ENCODE peak calls at places on chromosomes 5 and 9, in seven cellular contexts. E is CD4-positive, CD25-positive, alpha-beta regulatory T cell; N is non-pigmented ciliary epithelial cell; Y is activated T-helper 1 cell treated with Interleukin-2 at 50 U/mL for 16 hours; H is AG09309; P is heart left ventricle; A is ELF-1. K is an unnamed sample.

GRCh38 chr9:94922691-94923107 is 196.2 kb downstream of the AOPEP start:
- DNase-seq in Y (no peak), E (no peak), H (no peak), N (no peak), P (peak), A (no peak), K (no peak)

GRCh38 chr9:6907772-6908381 is 150.1 kb downstream of the KDM4C start:
- DNase-seq in N (no peak), P (no peak), Y (no peak), H (peak), A (no peak), E (no peak), K (peak)

GRCh38 chr9:73143606-73144328 is 7.9 kb upstream of the ANXA1 start:
- DNase-seq in Y (no peak), P (no peak), E (no peak), H (peak), N (no peak), A (no peak), K (peak)

GRCh38 chr5:38726279-38726678 is 119.5 kb upstream of the OSMR start:
- DNase-seq in Y (no peak), A (no peak), N (no peak), E (no peak), H (no peak), P (no peak), K (no peak)

GRCh38 chr5:132814441-132815294 is 1.6 kb downstream of the SOWAHA start:
- DNase-seq in H (no peak), N (no peak), A (peak), P (no peak), Y (no peak), E (no peak), K (no peak)

GRCh38 chr5:31173621-31174020 is 19.9 kb upstream of the CDH6 start:
- DNase-seq in A (no peak), E (no peak), P (no peak), N (no peak), Y (no peak), H (no peak), K (peak)

GRCh38 chr9:120441446-120442279 is 138.3 kb downstream of the CDK5RAP2 start:
- DNase-seq in H (peak), Y (no peak), E (no peak), A (no peak), N (peak), P (no peak), K (peak)

GRCh38 chr5:64144429-64145215 is 21.0 kb upstream of the RNF180 start:
- DNase-seq in A (no peak), N (no peak), Y (no peak), H (peak), P (no peak), E (no peak), K (peak)